ENCODE peak calls at places on chromosomes 3 and 15, in nine cellular contexts. One of them, this sample, is unnamed.

GRCh38 chr3:88019024-88019423 is 39.8 kb downstream of the CGGBP1 start:
- DNase-seq in G401: no peak
- DNase-seq in ELR: no peak
- DNase-seq in GM10248: peak; percentile 17
- DNase-seq in iris pigment epithelial cell: no peak
- DNase-seq in uterus: no peak
- DNase-seq in hippocampal formation: no peak
- DNase-seq in nucleus accumbens: no peak
- DNase-seq in stimulated activated CD8-positive, alpha-beta memory T cell treated with anti-CD3 and anti-CD28 coated beads, Interleukin-15, amount 100 ng/mL, for 24 hours: no peak
- DNase-seq in this sample: peak; percentile 50

GRCh38 chr3:123088360-123088759 is 21.5 kb downstream of the PDIA5 start:
- DNase-seq in G401: no peak
- DNase-seq in ELR: no peak
- DNase-seq in GM10248: no peak
- DNase-seq in iris pigment epithelial cell: no peak
- DNase-seq in uterus: no peak
- DNase-seq in hippocampal formation: no peak
- DNase-seq in nucleus accumbens: no peak
- DNase-seq in stimulated activated CD8-positive, alpha-beta memory T cell treated with anti-CD3 and anti-CD28 coated beads, Interleukin-15, amount 100 ng/mL, for 24 hours: no peak
- DNase-seq in this sample: no peak

GRCh38 chr3:126124148-126124868 is 40.4 kb upstream of the SLC41A3 start:
- DNase-seq in G401: no peak
- DNase-seq in ELR: no peak
- DNase-seq in GM10248: no peak
- DNase-seq in iris pigment epithelial cell: no peak
- DNase-seq in uterus: peak; percentile 12
- DNase-seq in hippocampal formation: no peak
- DNase-seq in nucleus accumbens: no peak
- DNase-seq in stimulated activated CD8-positive, alpha-beta memory T cell treated with anti-CD3 and anti-CD28 coated beads, Interleukin-15, amount 100 ng/mL, for 24 hours: no peak
- DNase-seq in this sample: no peak

GRCh38 chr3:39276746-39277145 is 3.1 kb downstream of the CX3CR1 start:
- DNase-seq in G401: no peak
- DNase-seq in ELR: no peak
- DNase-seq in GM10248: no peak
- DNase-seq in iris pigment epithelial cell: no peak
- DNase-seq in uterus: no peak
- DNase-seq in hippocampal formation: no peak
- DNase-seq in nucleus accumbens: no peak
- DNase-seq in stimulated activated CD8-positive, alpha-beta memory T cell treated with anti-CD3 and anti-CD28 coated beads, Interleukin-15, amount 100 ng/mL, for 24 hours: no peak
- DNase-seq in this sample: no peak

GRCh38 chr15:36784098-36784670 is 204.8 kb downstream of the CDIN1 start:
- DNase-seq in G401: no peak
- DNase-seq in ELR: no peak
- DNase-seq in GM10248: no peak
- DNase-seq in iris pigment epithelial cell: no peak
- DNase-seq in uterus: no peak
- DNase-seq in hippocampal formation: no peak
- DNase-seq in nucleus accumbens: no peak
- DNase-seq in stimulated activated CD8-positive, alpha-beta memory T cell treated with anti-CD3 and anti-CD28 coated beads, Interleukin-15, amount 100 ng/mL, for 24 hours: no peak
- DNase-seq in this sample: no peak

GRCh38 chr15:64232400-64232799 is 69.6 kb upstream of the PPIB start:
- DNase-seq in G401: no peak
- DNase-seq in ELR: peak; percentile 90
- DNase-seq in GM10248: no peak
- DNase-seq in iris pigment epithelial cell: peak; percentile 67
- DNase-seq in uterus: no peak
- DNase-seq in hippocampal formation: no peak
- DNase-seq in nucleus accumbens: no peak
- DNase-seq in stimulated activated CD8-positive, alpha-beta memory T cell treated with anti-CD3 and anti-CD28 coated beads, Interleukin-15, amount 100 ng/mL, for 24 hours: no peak
- DNase-seq in this sample: peak; percentile 41

GRCh38 chr15:63727542-63727941 is 106.2 kb downstream of the HERC1 start:
- DNase-seq in G401: peak; percentile 15
- DNase-seq in ELR: no peak
- DNase-seq in GM10248: no peak
- DNase-seq in iris pigment epithelial cell: no peak
- DNase-seq in uterus: no peak
- DNase-seq in hippocampal formation: no peak
- DNase-seq in nucleus accumbens: no peak
- DNase-seq in stimulated activated CD8-positive, alpha-beta memory T cell treated with anti-CD3 and anti-CD28 coated beads, Interleukin-15, amount 100 ng/mL, for 24 hours: no peak
- DNase-seq in this sample: no peak

GRCh38 chr3:31039145-31039544 is 144.7 kb upstream of the GADL1 start:
- DNase-seq in G401: no peak
- DNase-seq in ELR: no peak
- DNase-seq in GM10248: no peak
- DNase-seq in iris pigment epithelial cell: no peak
- DNase-seq in uterus: no peak
- DNase-seq in hippocampal formation: no peak
- DNase-seq in nucleus accumbens: no peak
- DNase-seq in stimulated activated CD8-positive, alpha-beta memory T cell treated with anti-CD3 and anti-CD28 coated beads, Interleukin-15, amount 100 ng/mL, for 24 hours: no peak
- DNase-seq in this sample: peak; percentile 13

GRCh38 chr15:57578288-57578900 is 13.3 kb upstream of the MYZAP start:
- DNase-seq in G401: no peak
- DNase-seq in ELR: no peak
- DNase-seq in GM10248: no peak
- DNase-seq in iris pigment epithelial cell: no peak
- DNase-seq in uterus: no peak
- DNase-seq in hippocampal formation: no peak
- DNase-seq in nucleus accumbens: no peak
- DNase-seq in stimulated activated CD8-positive, alpha-beta memory T cell treated with anti-CD3 and anti-CD28 coated beads, Interleukin-15, amount 100 ng/mL, for 24 hours: no peak
- DNase-seq in this sample: no peak

GRCh38 chr15:60758961-60759729 is 280.2 kb upstream of the ICE2 start:
- DNase-seq in G401: peak; percentile 12
- DNase-seq in ELR: peak; percentile 64
- DNase-seq in GM10248: no peak
- DNase-seq in iris pigment epithelial cell: peak; percentile 97
- DNase-seq in uterus: no peak
- DNase-seq in hippocampal formation: no peak
- DNase-seq in nucleus accumbens: no peak
- DNase-seq in stimulated activated CD8-positive, alpha-beta memory T cell treated with anti-CD3 and anti-CD28 coated beads, Interleukin-15, amount 100 ng/mL, for 24 hours: no peak
- DNase-seq in this sample: peak; percentile 91

GRCh38 chr3:148866261-148866660 is 1.2 kb downstream of the CPA3 start:
- DNase-seq in G401: no peak
- DNase-seq in ELR: peak; percentile 88
- DNase-seq in GM10248: no peak
- DNase-seq in iris pigment epithelial cell: peak; percentile 94
- DNase-seq in uterus: no peak
- DNase-seq in hippocampal formation: no peak
- DNase-seq in nucleus accumbens: no peak
- DNase-seq in stimulated activated CD8-positive, alpha-beta memory T cell treated with anti-CD3 and anti-CD28 coated beads, Interleukin-15, amount 100 ng/mL, for 24 hours: no peak
- DNase-seq in this sample: peak; percentile 94

GRCh38 chr3:65356331-65357286 is 668.8 kb upstream of the ADAMTS9 start:
- DNase-seq in G401: no peak
- DNase-seq in ELR: peak; percentile 17
- DNase-seq in GM10248: no peak
- DNase-seq in iris pigment epithelial cell: peak; percentile 7
- DNase-seq in uterus: no peak
- DNase-seq in hippocampal formation: no peak
- DNase-seq in nucleus accumbens: no peak
- DNase-seq in stimulated activated CD8-positive, alpha-beta memory T cell treated with anti-CD3 and anti-CD28 coated beads, Interleukin-15, amount 100 ng/mL, for 24 hours: no peak
- DNase-seq in this sample: peak; percentile 20

GRCh38 chr3:194130211-194130610 is 5.7 kb upstream of the HES1 start:
- DNase-seq in G401: no peak
- DNase-seq in ELR: no peak
- DNase-seq in GM10248: no peak
- DNase-seq in iris pigment epithelial cell: no peak
- DNase-seq in uterus: no peak
- DNase-seq in hippocampal formation: no peak
- DNase-seq in nucleus accumbens: no peak
- DNase-seq in stimulated activated CD8-positive, alpha-beta memory T cell treated with anti-CD3 and anti-CD28 coated beads, Interleukin-15, amount 100 ng/mL, for 24 hours: no peak
- DNase-seq in this sample: peak; percentile 20

GRCh38 chr3:50237133-50237651 is 1.2 kb downstream of the GNAI2 start:
- DNase-seq in G401: no peak
- DNase-seq in ELR: peak; percentile 58
- DNase-seq in GM10248: no peak
- DNase-seq in iris pigment epithelial cell: no peak
- DNase-seq in uterus: no peak
- DNase-seq in hippocampal formation: no peak
- DNase-seq in nucleus accumbens: no peak
- DNase-seq in stimulated activated CD8-positive, alpha-beta memory T cell treated with anti-CD3 and anti-CD28 coated beads, Interleukin-15, amount 100 ng/mL, for 24 hours: no peak
- DNase-seq in this sample: peak; percentile 52

GRCh38 chr3:107117922-107118576 is 259.2 kb upstream of the CCDC54 start:
- DNase-seq in G401: peak; percentile 40
- DNase-seq in ELR: peak; percentile 75
- DNase-seq in GM10248: peak; percentile 29
- DNase-seq in iris pigment epithelial cell: peak; percentile 79
- DNase-seq in uterus: no peak
- DNase-seq in hippocampal formation: peak; percentile 55
- DNase-seq in nucleus accumbens: peak; percentile 33
- DNase-seq in stimulated activated CD8-positive, alpha-beta memory T cell treated with anti-CD3 and anti-CD28 coated beads, Interleukin-15, amount 100 ng/mL, for 24 hours: no peak
- DNase-seq in this sample: peak; percentile 88

GRCh38 chr3:112407214-112407887 is 74.4 kb downstream of the CD200 start:
- DNase-seq in G401: no peak
- DNase-seq in ELR: no peak
- DNase-seq in GM10248: no peak
- DNase-seq in iris pigment epithelial cell: no peak
- DNase-seq in uterus: no peak
- DNase-seq in hippocampal formation: no peak
- DNase-seq in nucleus accumbens: no peak
- DNase-seq in stimulated activated CD8-positive, alpha-beta memory T cell treated with anti-CD3 and anti-CD28 coated beads, Interleukin-15, amount 100 ng/mL, for 24 hours: no peak
- DNase-seq in this sample: no peak

GRCh38 chr15:66745530-66746230 is 43.6 kb downstream of the SMAD6 start:
- DNase-seq in G401: no peak
- DNase-seq in ELR: no peak
- DNase-seq in GM10248: no peak
- DNase-seq in iris pigment epithelial cell: no peak
- DNase-seq in uterus: no peak
- DNase-seq in hippocampal formation: no peak
- DNase-seq in nucleus accumbens: no peak
- DNase-seq in stimulated activated CD8-positive, alpha-beta memory T cell treated with anti-CD3 and anti-CD28 coated beads, Interleukin-15, amount 100 ng/mL, for 24 hours: no peak
- DNase-seq in this sample: no peak

GRCh38 chr15:78811124-78811824 is at the start of gene ADAMTS7:
- DNase-seq in G401: peak; percentile 27
- DNase-seq in ELR: peak; percentile 77
- DNase-seq in GM10248: peak; percentile 93
- DNase-seq in iris pigment epithelial cell: peak; percentile 76
- DNase-seq in uterus: peak; percentile 72
- DNase-seq in hippocampal formation: peak; percentile 57
- DNase-seq in nucleus accumbens: peak; percentile 55
- DNase-seq in stimulated activated CD8-positive, alpha-beta memory T cell treated with anti-CD3 and anti-CD28 coated beads, Interleukin-15, amount 100 ng/mL, for 24 hours: no peak
- DNase-seq in this sample: peak; percentile 91

GRCh38 chr3:43378066-43378935 is 92.0 kb downstream of the SNRK start:
- DNase-seq in G401: peak; percentile 40
- DNase-seq in ELR: peak; percentile 59
- DNase-seq in GM10248: peak; percentile 76
- DNase-seq in iris pigment epithelial cell: peak; percentile 47
- DNase-seq in uterus: no peak
- DNase-seq in hippocampal formation: no peak
- DNase-seq in nucleus accumbens: no peak
- DNase-seq in stimulated activated CD8-positive, alpha-beta memory T cell treated with anti-CD3 and anti-CD28 coated beads, Interleukin-15, amount 100 ng/mL, for 24 hours: no peak
- DNase-seq in this sample: peak; percentile 39

GRCh38 chr15:40108061-40108854 is 421 bp downstream of the BMF start:
- DNase-seq in G401: peak; percentile 34
- DNase-seq in ELR: peak; percentile 55
- DNase-seq in GM10248: peak; percentile 28
- DNase-seq in iris pigment epithelial cell: peak; percentile 32
- DNase-seq in uterus: peak; percentile 81
- DNase-seq in hippocampal formation: no peak
- DNase-seq in nucleus accumbens: no peak
- DNase-seq in stimulated activated CD8-positive, alpha-beta memory T cell treated with anti-CD3 and anti-CD28 coated beads, Interleukin-15, amount 100 ng/mL, for 24 hours: no peak
- DNase-seq in this sample: peak; percentile 75

GRCh38 chr3:195159819-195160175 is 111.2 kb downstream of the XXYLT1 start:
- DNase-seq in G401: no peak
- DNase-seq in ELR: peak; percentile 23
- DNase-seq in GM10248: no peak
- DNase-seq in iris pigment epithelial cell: no peak
- DNase-seq in uterus: no peak
- DNase-seq in hippocampal formation: no peak
- DNase-seq in nucleus accumbens: no peak
- DNase-seq in stimulated activated CD8-positive, alpha-beta memory T cell treated with anti-CD3 and anti-CD28 coated beads, Interleukin-15, amount 100 ng/mL, for 24 hours: no peak
- DNase-seq in this sample: no peak

GRCh38 chr3:29922990-29923746 is 642.3 kb downstream of the RBMS3 start:
- DNase-seq in G401: no peak
- DNase-seq in ELR: peak; percentile 78
- DNase-seq in GM10248: no peak
- DNase-seq in iris pigment epithelial cell: peak; percentile 91
- DNase-seq in uterus: no peak
- DNase-seq in hippocampal formation: no peak
- DNase-seq in nucleus accumbens: no peak
- DNase-seq in stimulated activated CD8-positive, alpha-beta memory T cell treated with anti-CD3 and anti-CD28 coated beads, Interleukin-15, amount 100 ng/mL, for 24 hours: no peak
- DNase-seq in this sample: peak; percentile 85

GRCh38 chr15:68725736-68726135 is 95.0 kb downstream of the ANP32A start:
- DNase-seq in G401: no peak
- DNase-seq in ELR: no peak
- DNase-seq in GM10248: no peak
- DNase-seq in iris pigment epithelial cell: peak; percentile 16
- DNase-seq in uterus: peak; percentile 75
- DNase-seq in hippocampal formation: no peak
- DNase-seq in nucleus accumbens: no peak
- DNase-seq in stimulated activated CD8-positive, alpha-beta memory T cell treated with anti-CD3 and anti-CD28 coated beads, Interleukin-15, amount 100 ng/mL, for 24 hours: no peak
- DNase-seq in this sample: no peak

This sample was measured in astrocyte of the hippocampus.